ENCODE peak calls at places on chromosomes 2 and 18, in ten cellular contexts. One of them, this sample, is unnamed.

GRCh38 chr18:14174706-14175085 is 42.5 kb upstream of the ZNF519 start:
- DNase-seq in OCI-LY7: peak; percentile 6
- DNase-seq in fibroblast of lung: no peak
- DNase-seq in SK-N-SH: no peak
- DNase-seq in Karpas-422: no peak
- DNase-seq in H9: no peak
- DNase-seq in neural progenitor cell: no peak
- DNase-seq in astrocyte: no peak
- DNase-seq in mesendoderm: no peak
- DNase-seq in GM23338: no peak
- DNase-seq in this sample: peak; percentile 43

GRCh38 chr2:111072220-111072871 is 48.4 kb upstream of the BCL2L11 start:
- DNase-seq in OCI-LY7: no peak
- DNase-seq in fibroblast of lung: peak; percentile 87
- DNase-seq in SK-N-SH: no peak
- DNase-seq in Karpas-422: peak; percentile 15
- DNase-seq in H9: no peak
- DNase-seq in neural progenitor cell: no peak
- DNase-seq in astrocyte: peak; percentile 87
- DNase-seq in mesendoderm: no peak
- DNase-seq in GM23338: no peak
- DNase-seq in this sample: no peak

GRCh38 chr2:233862261-233862768 is 5.9 kb downstream of the MSL3B start:
- DNase-seq in OCI-LY7: no peak
- DNase-seq in fibroblast of lung: no peak
- DNase-seq in SK-N-SH: no peak
- DNase-seq in Karpas-422: no peak
- DNase-seq in H9: no peak
- DNase-seq in neural progenitor cell: no peak
- DNase-seq in astrocyte: no peak
- DNase-seq in mesendoderm: no peak
- DNase-seq in GM23338: peak; percentile 26
- DNase-seq in this sample: no peak

GRCh38 chr18:51390695-51391094 is 193.2 kb upstream of the MEX3C start:
- DNase-seq in OCI-LY7: no peak
- DNase-seq in fibroblast of lung: no peak
- DNase-seq in SK-N-SH: no peak
- DNase-seq in Karpas-422: no peak
- DNase-seq in H9: no peak
- DNase-seq in neural progenitor cell: no peak
- DNase-seq in astrocyte: no peak
- DNase-seq in mesendoderm: peak; percentile 77
- DNase-seq in GM23338: no peak
- DNase-seq in this sample: no peak

GRCh38 chr2:86176583-86176982 is 18.7 kb downstream of the IMMT start:
- DNase-seq in OCI-LY7: no peak
- DNase-seq in fibroblast of lung: no peak
- DNase-seq in SK-N-SH: no peak
- DNase-seq in Karpas-422: no peak
- DNase-seq in H9: no peak
- DNase-seq in neural progenitor cell: no peak
- DNase-seq in astrocyte: peak; percentile 8
- DNase-seq in mesendoderm: no peak
- DNase-seq in GM23338: no peak
- DNase-seq in this sample: no peak

GRCh38 chr2:176325732-176326131 is 56.5 kb downstream of the MTX2 start:
- DNase-seq in OCI-LY7: no peak
- DNase-seq in fibroblast of lung: no peak
- DNase-seq in SK-N-SH: no peak
- DNase-seq in Karpas-422: no peak
- DNase-seq in H9: peak; percentile 76
- DNase-seq in neural progenitor cell: peak; percentile 23
- DNase-seq in astrocyte: no peak
- DNase-seq in mesendoderm: peak; percentile 93
- DNase-seq in GM23338: peak; percentile 94
- DNase-seq in this sample: no peak

GRCh38 chr2:1586946-1587840 is 157.1 kb downstream of the PXDN start:
- DNase-seq in OCI-LY7: no peak
- DNase-seq in fibroblast of lung: no peak
- DNase-seq in SK-N-SH: no peak
- DNase-seq in Karpas-422: no peak
- DNase-seq in H9: peak; percentile 26
- DNase-seq in neural progenitor cell: no peak
- DNase-seq in astrocyte: peak; percentile 48
- DNase-seq in mesendoderm: no peak
- DNase-seq in GM23338: no peak
- DNase-seq in this sample: no peak

GRCh38 chr2:32844253-32844652 is 102.5 kb upstream of the LTBP1 start:
- DNase-seq in OCI-LY7: no peak
- DNase-seq in fibroblast of lung: no peak
- DNase-seq in SK-N-SH: no peak
- DNase-seq in Karpas-422: no peak
- DNase-seq in H9: no peak
- DNase-seq in neural progenitor cell: no peak
- DNase-seq in astrocyte: no peak
- DNase-seq in mesendoderm: no peak
- DNase-seq in GM23338: no peak
- DNase-seq in this sample: no peak

GRCh38 chr18:3012920-3013810 is at the start of gene LPIN2:
- DNase-seq in OCI-LY7: peak; percentile 98
- DNase-seq in fibroblast of lung: peak; percentile 98
- DNase-seq in SK-N-SH: peak; percentile 96
- DNase-seq in Karpas-422: peak; percentile 99
- DNase-seq in H9: peak; percentile 96
- DNase-seq in neural progenitor cell: peak; percentile 99
- DNase-seq in astrocyte: peak; percentile 88
- DNase-seq in mesendoderm: peak; percentile 98
- DNase-seq in GM23338: peak; percentile 98
- DNase-seq in this sample: peak; percentile 97

GRCh38 chr18:3015203-3015590 is 2.3 kb upstream of the LPIN2 start:
- DNase-seq in OCI-LY7: no peak
- DNase-seq in fibroblast of lung: peak; percentile 86
- DNase-seq in SK-N-SH: no peak
- DNase-seq in Karpas-422: no peak
- DNase-seq in H9: no peak
- DNase-seq in neural progenitor cell: no peak
- DNase-seq in astrocyte: peak; percentile 66
- DNase-seq in mesendoderm: peak; percentile 21
- DNase-seq in GM23338: no peak
- DNase-seq in this sample: no peak

GRCh38 chr18:3015851-3016250 is 2.9 kb upstream of the LPIN2 start:
- DNase-seq in OCI-LY7: no peak
- DNase-seq in fibroblast of lung: no peak
- DNase-seq in SK-N-SH: no peak
- DNase-seq in Karpas-422: no peak
- DNase-seq in H9: no peak
- DNase-seq in neural progenitor cell: no peak
- DNase-seq in astrocyte: no peak
- DNase-seq in mesendoderm: no peak
- DNase-seq in GM23338: no peak
- DNase-seq in this sample: no peak

GRCh38 chr18:3014501-3015202 is 1.7 kb upstream of the LPIN2 start:
- DNase-seq in OCI-LY7: no peak
- DNase-seq in fibroblast of lung: no peak
- DNase-seq in SK-N-SH: no peak
- DNase-seq in Karpas-422: no peak
- DNase-seq in H9: no peak
- DNase-seq in neural progenitor cell: no peak
- DNase-seq in astrocyte: no peak
- DNase-seq in mesendoderm: no peak
- DNase-seq in GM23338: no peak
- DNase-seq in this sample: no peak

DNA sequence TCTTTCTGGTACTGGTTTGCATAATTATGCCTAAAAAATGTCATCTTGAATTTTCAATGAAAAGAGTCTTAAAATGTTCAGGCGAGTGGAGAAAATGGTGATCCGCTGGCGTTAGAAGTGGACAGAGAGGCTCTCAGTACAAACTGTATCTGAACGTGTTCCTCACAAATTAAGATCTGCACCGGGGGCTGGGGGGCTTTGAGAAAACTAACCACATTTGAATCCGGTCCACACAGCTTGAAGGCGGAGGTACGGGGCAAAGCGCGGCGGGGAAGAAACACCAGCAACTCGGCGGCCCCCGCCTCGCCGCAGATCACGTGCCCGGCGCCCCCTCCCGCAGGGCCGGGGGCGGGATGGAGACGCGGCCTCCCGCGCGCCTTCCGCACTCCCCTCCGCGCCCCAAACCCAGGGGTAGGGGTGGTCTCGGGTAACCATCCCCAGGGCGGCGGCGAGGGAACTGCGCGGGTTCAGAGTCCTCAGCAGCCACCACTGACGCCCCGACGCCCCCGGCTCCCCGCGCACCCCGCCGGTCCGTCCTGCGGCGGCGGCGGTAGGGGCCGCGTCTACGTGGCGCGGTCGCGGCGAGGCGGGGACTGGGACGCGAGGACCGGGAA is 531 bp downstream of the LPIN2 start:
- DNase-seq in OCI-LY7: peak; percentile 49
- DNase-seq in fibroblast of lung: peak; percentile 42
- DNase-seq in SK-N-SH: peak; percentile 83
- DNase-seq in Karpas-422: peak; percentile 67
- DNase-seq in H9: peak; percentile 50
- DNase-seq in neural progenitor cell: no peak
- DNase-seq in astrocyte: no peak
- DNase-seq in mesendoderm: peak; percentile 33
- DNase-seq in GM23338: peak; percentile 67
- DNase-seq in this sample: peak; percentile 67
- H3K79me2 ChIP-seq in OCI-LY7: peaks cover 17% of the 10 kb centered on the region
- H3K79me2 ChIP-seq in fibroblast of lung: peaks cover 48% of the 10 kb centered on the region
- H3K79me2 ChIP-seq in SK-N-SH: peaks cover 51% of the 10 kb centered on the region
- H3K79me2 ChIP-seq in Karpas-422: peaks cover 31% of the 10 kb centered on the region
- H3K79me2 ChIP-seq in H9: no peaks in the 10 kb centered on the region
- H3K79me2 ChIP-seq in neural progenitor cell: peaks cover 50% of the 10 kb centered on the region
- H3K79me2 ChIP-seq in astrocyte: peaks cover 38% of the 10 kb centered on the region
- H3K79me2 ChIP-seq in mesendoderm: peaks cover 2% of the 10 kb centered on the region
- H3K79me2 ChIP-seq in GM23338: peaks cover 38% of the 10 kb centered on the region
- H3K79me2 ChIP-seq in this sample: peaks cover 41% of the 10 kb centered on the region

GRCh38 chr2:47803363-47803762 is 20.4 kb downstream of the MSH6 start:
- DNase-seq in OCI-LY7: no peak
- DNase-seq in fibroblast of lung: no peak
- DNase-seq in SK-N-SH: no peak
- DNase-seq in Karpas-422: no peak
- DNase-seq in H9: no peak
- DNase-seq in neural progenitor cell: no peak
- DNase-seq in astrocyte: no peak
- DNase-seq in mesendoderm: no peak
- DNase-seq in GM23338: no peak
- DNase-seq in this sample: no peak

GRCh38 chr2:47796090-47796697 is 13.2 kb downstream of the MSH6 start:
- DNase-seq in OCI-LY7: no peak
- DNase-seq in fibroblast of lung: no peak
- DNase-seq in SK-N-SH: no peak
- DNase-seq in Karpas-422: no peak
- DNase-seq in H9: no peak
- DNase-seq in neural progenitor cell: no peak
- DNase-seq in astrocyte: no peak
- DNase-seq in mesendoderm: no peak
- DNase-seq in GM23338: no peak
- DNase-seq in this sample: no peak

GRCh38 chr2:47799210-47799609 is 16.3 kb downstream of the MSH6 start:
- DNase-seq in OCI-LY7: no peak
- DNase-seq in fibroblast of lung: no peak
- DNase-seq in SK-N-SH: no peak
- DNase-seq in Karpas-422: no peak
- DNase-seq in H9: no peak
- DNase-seq in neural progenitor cell: no peak
- DNase-seq in astrocyte: no peak
- DNase-seq in mesendoderm: no peak
- DNase-seq in GM23338: no peak
- DNase-seq in this sample: no peak

GRCh38 chr2:47801118-47801517 is 18.2 kb downstream of the MSH6 start:
- DNase-seq in OCI-LY7: no peak
- DNase-seq in fibroblast of lung: no peak
- DNase-seq in SK-N-SH: no peak
- DNase-seq in Karpas-422: no peak
- DNase-seq in H9: no peak
- DNase-seq in neural progenitor cell: no peak
- DNase-seq in astrocyte: no peak
- DNase-seq in mesendoderm: no peak
- DNase-seq in GM23338: no peak
- DNase-seq in this sample: no peak

DNA sequence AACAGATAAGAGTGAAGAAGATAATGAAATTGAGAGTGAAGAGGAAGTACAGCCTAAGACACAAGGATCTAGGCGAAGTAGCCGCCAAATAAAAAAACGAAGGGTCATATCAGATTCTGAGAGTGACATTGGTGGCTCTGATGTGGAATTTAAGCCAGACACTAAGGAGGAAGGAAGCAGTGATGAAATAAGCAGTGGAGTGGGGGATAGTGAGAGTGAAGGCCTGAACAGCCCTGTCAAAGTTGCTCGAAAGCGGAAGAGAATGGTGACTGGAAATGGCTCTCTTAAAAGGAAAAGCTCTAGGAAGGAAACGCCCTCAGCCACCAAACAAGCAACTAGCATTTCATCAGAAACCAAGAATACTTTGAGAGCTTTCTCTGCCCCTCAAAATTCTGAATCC is 15.7 kb downstream of the MSH6 start:
- DNase-seq in OCI-LY7: no peak
- DNase-seq in fibroblast of lung: no peak
- DNase-seq in SK-N-SH: no peak
- DNase-seq in Karpas-422: no peak
- DNase-seq in H9: no peak
- DNase-seq in neural progenitor cell: no peak
- DNase-seq in astrocyte: no peak
- DNase-seq in mesendoderm: no peak
- DNase-seq in GM23338: no peak
- DNase-seq in this sample: no peak
- H3K79me2 ChIP-seq in OCI-LY7: peaks cover 97% of the 10 kb centered on the region
- H3K79me2 ChIP-seq in fibroblast of lung: peaks cover 13% of the 10 kb centered on the region
- H3K79me2 ChIP-seq in SK-N-SH: peaks cover 95% of the 10 kb centered on the region
- H3K79me2 ChIP-seq in Karpas-422: peaks cover 91% of the 10 kb centered on the region
- H3K79me2 ChIP-seq in H9: peaks cover 14% of the 10 kb centered on the region
- H3K79me2 ChIP-seq in neural progenitor cell: peaks cover 100% of the 10 kb centered on the region
- H3K79me2 ChIP-seq in astrocyte: peaks cover 64% of the 10 kb centered on the region
- H3K79me2 ChIP-seq in mesendoderm: peaks cover 37% of the 10 kb centered on the region
- H3K79me2 ChIP-seq in GM23338: peaks cover 94% of the 10 kb centered on the region
- H3K79me2 ChIP-seq in this sample: peaks cover 98% of the 10 kb centered on the region

GRCh38 chr2:46306988-46307655 is 9.9 kb downstream of the EPAS1 start:
- DNase-seq in OCI-LY7: no peak
- DNase-seq in fibroblast of lung: no peak
- DNase-seq in SK-N-SH: no peak
- DNase-seq in Karpas-422: no peak
- DNase-seq in H9: no peak
- DNase-seq in neural progenitor cell: no peak
- DNase-seq in astrocyte: no peak
- DNase-seq in mesendoderm: no peak
- DNase-seq in GM23338: no peak
- DNase-seq in this sample: no peak

GRCh38 chr2:46304635-46305034 is 7.4 kb downstream of the EPAS1 start:
- DNase-seq in OCI-LY7: no peak
- DNase-seq in fibroblast of lung: no peak
- DNase-seq in SK-N-SH: no peak
- DNase-seq in Karpas-422: no peak
- DNase-seq in H9: no peak
- DNase-seq in neural progenitor cell: no peak
- DNase-seq in astrocyte: no peak
- DNase-seq in mesendoderm: no peak
- DNase-seq in GM23338: no peak
- DNase-seq in this sample: peak; percentile 63

GRCh38 chr2:46305177-46305576 is 8.0 kb downstream of the EPAS1 start:
- DNase-seq in OCI-LY7: no peak
- DNase-seq in fibroblast of lung: no peak
- DNase-seq in SK-N-SH: no peak
- DNase-seq in Karpas-422: no peak
- DNase-seq in H9: no peak
- DNase-seq in neural progenitor cell: no peak
- DNase-seq in astrocyte: no peak
- DNase-seq in mesendoderm: no peak
- DNase-seq in GM23338: no peak
- DNase-seq in this sample: no peak

GRCh38 chr2:46306320-46306719 is 9.1 kb downstream of the EPAS1 start:
- DNase-seq in OCI-LY7: no peak
- DNase-seq in fibroblast of lung: no peak
- DNase-seq in SK-N-SH: no peak
- DNase-seq in Karpas-422: no peak
- DNase-seq in H9: no peak
- DNase-seq in neural progenitor cell: no peak
- DNase-seq in astrocyte: peak; percentile 46
- DNase-seq in mesendoderm: no peak
- DNase-seq in GM23338: no peak
- DNase-seq in this sample: no peak

GRCh38 chr2:46305767-46306166 is 8.6 kb downstream of the EPAS1 start:
- DNase-seq in OCI-LY7: no peak
- DNase-seq in fibroblast of lung: no peak
- DNase-seq in SK-N-SH: no peak
- DNase-seq in Karpas-422: no peak
- DNase-seq in H9: no peak
- DNase-seq in neural progenitor cell: no peak
- DNase-seq in astrocyte: no peak
- DNase-seq in mesendoderm: no peak
- DNase-seq in GM23338: no peak
- DNase-seq in this sample: no peak
- H3K79me2 ChIP-seq in OCI-LY7: no peaks in the 10 kb centered on the region
- H3K79me2 ChIP-seq in fibroblast of lung: peaks cover 86% of the 10 kb centered on the region
- H3K79me2 ChIP-seq in SK-N-SH: peaks cover 100% of the 10 kb centered on the region
- H3K79me2 ChIP-seq in Karpas-422: no peaks in the 10 kb centered on the region
- H3K79me2 ChIP-seq in H9: no peaks in the 10 kb centered on the region
- H3K79me2 ChIP-seq in neural progenitor cell: no peaks in the 10 kb centered on the region
- H3K79me2 ChIP-seq in astrocyte: no peaks in the 10 kb centered on the region
- H3K79me2 ChIP-seq in mesendoderm: no peaks in the 10 kb centered on the region
- H3K79me2 ChIP-seq in GM23338: no peaks in the 10 kb centered on the region
- H3K79me2 ChIP-seq in this sample: no peaks in the 10 kb centered on the region

DNA sequence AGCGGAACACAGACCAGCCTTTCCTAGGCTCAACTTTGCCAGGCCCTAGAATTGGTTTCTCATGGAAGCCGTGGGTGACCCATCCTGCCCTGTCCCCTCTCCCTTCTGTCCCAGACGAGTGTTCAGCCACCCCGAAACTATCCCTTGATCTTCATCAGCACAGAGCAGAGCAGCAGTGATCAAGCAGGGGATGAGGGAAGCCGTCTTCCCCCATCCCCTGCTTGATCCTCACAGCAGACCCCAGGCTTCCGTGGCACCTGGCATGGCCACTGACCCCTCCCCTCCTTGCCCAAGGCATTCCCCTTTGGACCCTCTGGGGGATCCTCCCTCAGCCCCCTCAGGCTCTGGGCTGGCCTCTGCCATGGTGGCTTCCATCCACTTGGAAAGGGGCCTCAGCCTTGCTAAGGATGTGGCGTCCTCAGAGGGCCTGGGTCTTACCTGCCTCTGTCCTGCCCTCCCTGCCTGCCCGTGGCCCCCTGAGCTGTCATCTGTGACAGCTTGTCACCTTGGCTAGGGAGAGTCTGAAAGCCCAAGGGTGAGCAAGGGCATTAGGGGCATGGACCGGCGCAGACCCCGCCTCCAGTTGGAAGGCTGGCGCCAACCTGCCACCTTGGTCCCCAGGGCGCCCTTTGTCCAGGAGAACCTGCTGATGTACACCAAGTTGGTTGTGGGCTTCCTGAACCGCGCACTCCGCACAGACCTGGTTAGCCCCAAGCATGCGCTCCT is 10.4 kb upstream of the CCDC74A start:
- DNase-seq in OCI-LY7: no peak
- DNase-seq in fibroblast of lung: no peak
- DNase-seq in SK-N-SH: no peak
- DNase-seq in Karpas-422: no peak
- DNase-seq in H9: no peak
- DNase-seq in neural progenitor cell: no peak
- DNase-seq in astrocyte: no peak
- DNase-seq in mesendoderm: no peak
- DNase-seq in GM23338: no peak
- DNase-seq in this sample: no peak
- H3K79me2 ChIP-seq in OCI-LY7: no peaks in the 10 kb centered on the region
- H3K79me2 ChIP-seq in fibroblast of lung: no peaks in the 10 kb centered on the region
- H3K79me2 ChIP-seq in SK-N-SH: no peaks in the 10 kb centered on the region
- H3K79me2 ChIP-seq in Karpas-422: no peaks in the 10 kb centered on the region
- H3K79me2 ChIP-seq in H9: no peaks in the 10 kb centered on the region
- H3K79me2 ChIP-seq in neural progenitor cell: no peaks in the 10 kb centered on the region
- H3K79me2 ChIP-seq in astrocyte: no peaks in the 10 kb centered on the region
- H3K79me2 ChIP-seq in mesendoderm: no peaks in the 10 kb centered on the region
- H3K79me2 ChIP-seq in GM23338: no peaks in the 10 kb centered on the region
- H3K79me2 ChIP-seq in this sample: no peaks in the 10 kb centered on the region

This sample was measured in DND-41.